ENCODE peak calls at places on chromosomes 1 and 21, in nine cellular contexts. One of them, this sample, is unnamed.

GRCh38 chr1:202237052-202237451 is 43.5 kb downstream of the LGR6 start:
- DNase-seq in AG09319: no peak
- DNase-seq in SK-N-DZ: peak; percentile 49
- DNase-seq in right lobe of liver: peak; percentile 44
- DNase-seq in glutamatergic neuron: peak; percentile 75
- DNase-seq in stimulated activated CD4-positive, alpha-beta T cell treated with anti-CD3 and anti-CD28 coated beads, Interleukin-12 subunit alpha, Interleukin-12 subunit beta, amount 100 ng/mL, for 24 hours: no peak
- DNase-seq in HT1080: peak; percentile 50
- DNase-seq in GM06990: peak; percentile 33
- DNase-seq in NCI-H2081: peak; percentile 49
- DNase-seq in this sample: peak; percentile 21

GRCh38 chr1:156245451-156246232 is 2.2 kb downstream of the PAQR6 start:
- DNase-seq in HT1080: no peak
- DNase-seq in GM06990: peak; percentile 67
- DNase-seq in SK-N-DZ: no peak
- DNase-seq in right lobe of liver: no peak
- DNase-seq in AG09319: no peak
- DNase-seq in NCI-H2081: peak; percentile 64
- DNase-seq in stimulated activated CD4-positive, alpha-beta T cell treated with anti-CD3 and anti-CD28 coated beads, Interleukin-12 subunit alpha, Interleukin-12 subunit beta, amount 100 ng/mL, for 24 hours: no peak
- DNase-seq in glutamatergic neuron: peak; percentile 47
- DNase-seq in this sample: no peak

GRCh38 chr1:154716012-154716411 is 108.0 kb upstream of the ADAR start:
- DNase-seq in right lobe of liver: no peak
- DNase-seq in SK-N-DZ: peak; percentile 17
- DNase-seq in NCI-H2081: no peak
- DNase-seq in GM06990: no peak
- DNase-seq in HT1080: no peak
- DNase-seq in AG09319: no peak
- DNase-seq in stimulated activated CD4-positive, alpha-beta T cell treated with anti-CD3 and anti-CD28 coated beads, Interleukin-12 subunit alpha, Interleukin-12 subunit beta, amount 100 ng/mL, for 24 hours: no peak
- DNase-seq in glutamatergic neuron: no peak
- DNase-seq in this sample: no peak

GRCh38 chr21:33682992-33683627 is 40.8 kb downstream of the ITSN1 start:
- DNase-seq in stimulated activated CD4-positive, alpha-beta T cell treated with anti-CD3 and anti-CD28 coated beads, Interleukin-12 subunit alpha, Interleukin-12 subunit beta, amount 100 ng/mL, for 24 hours: no peak
- DNase-seq in glutamatergic neuron: no peak
- DNase-seq in right lobe of liver: no peak
- DNase-seq in GM06990: no peak
- DNase-seq in SK-N-DZ: no peak
- DNase-seq in AG09319: no peak
- DNase-seq in HT1080: peak; percentile 92
- DNase-seq in NCI-H2081: no peak
- DNase-seq in this sample: peak; percentile 99

GRCh38 chr1:198268784-198269183 is 112.0 kb downstream of the NEK7 start:
- DNase-seq in AG09319: no peak
- DNase-seq in stimulated activated CD4-positive, alpha-beta T cell treated with anti-CD3 and anti-CD28 coated beads, Interleukin-12 subunit alpha, Interleukin-12 subunit beta, amount 100 ng/mL, for 24 hours: no peak
- DNase-seq in glutamatergic neuron: no peak
- DNase-seq in HT1080: no peak
- DNase-seq in right lobe of liver: no peak
- DNase-seq in GM06990: no peak
- DNase-seq in NCI-H2081: no peak
- DNase-seq in SK-N-DZ: no peak
- DNase-seq in this sample: no peak

GRCh38 chr1:57329932-57330331 is 93.9 kb downstream of the DAB1 start:
- DNase-seq in right lobe of liver: no peak
- DNase-seq in glutamatergic neuron: no peak
- DNase-seq in NCI-H2081: no peak
- DNase-seq in AG09319: no peak
- DNase-seq in stimulated activated CD4-positive, alpha-beta T cell treated with anti-CD3 and anti-CD28 coated beads, Interleukin-12 subunit alpha, Interleukin-12 subunit beta, amount 100 ng/mL, for 24 hours: no peak
- DNase-seq in GM06990: no peak
- DNase-seq in SK-N-DZ: no peak
- DNase-seq in HT1080: no peak
- DNase-seq in this sample: no peak

GRCh38 chr1:3034162-3034561 is 12.9 kb downstream of the ACTRT2 start:
- DNase-seq in right lobe of liver: peak; percentile 28
- DNase-seq in glutamatergic neuron: no peak
- DNase-seq in SK-N-DZ: no peak
- DNase-seq in HT1080: no peak
- DNase-seq in AG09319: no peak
- DNase-seq in NCI-H2081: no peak
- DNase-seq in GM06990: no peak
- DNase-seq in stimulated activated CD4-positive, alpha-beta T cell treated with anti-CD3 and anti-CD28 coated beads, Interleukin-12 subunit alpha, Interleukin-12 subunit beta, amount 100 ng/mL, for 24 hours: no peak
- DNase-seq in this sample: no peak

GRCh38 chr21:45538381-45539045 is 3.7 kb downstream of the SLC19A1 start:
- DNase-seq in glutamatergic neuron: peak; percentile 16
- DNase-seq in GM06990: peak; percentile 19
- DNase-seq in AG09319: no peak
- DNase-seq in right lobe of liver: peak; percentile 45
- DNase-seq in HT1080: no peak
- DNase-seq in SK-N-DZ: no peak
- DNase-seq in NCI-H2081: no peak
- DNase-seq in stimulated activated CD4-positive, alpha-beta T cell treated with anti-CD3 and anti-CD28 coated beads, Interleukin-12 subunit alpha, Interleukin-12 subunit beta, amount 100 ng/mL, for 24 hours: no peak
- DNase-seq in this sample: no peak

GRCh38 chr1:245306628-245307410 is 152.0 kb downstream of the KIF26B start:
- DNase-seq in GM06990: no peak
- DNase-seq in NCI-H2081: no peak
- DNase-seq in AG09319: no peak
- DNase-seq in HT1080: no peak
- DNase-seq in SK-N-DZ: no peak
- DNase-seq in glutamatergic neuron: no peak
- DNase-seq in stimulated activated CD4-positive, alpha-beta T cell treated with anti-CD3 and anti-CD28 coated beads, Interleukin-12 subunit alpha, Interleukin-12 subunit beta, amount 100 ng/mL, for 24 hours: no peak
- DNase-seq in right lobe of liver: no peak
- DNase-seq in this sample: no peak

GRCh38 chr21:44925027-44925755 is 4.5 kb upstream of the ITGB2 start:
- DNase-seq in HT1080: no peak
- DNase-seq in AG09319: peak; percentile 24
- DNase-seq in SK-N-DZ: no peak
- DNase-seq in right lobe of liver: no peak
- DNase-seq in GM06990: no peak
- DNase-seq in glutamatergic neuron: no peak
- DNase-seq in stimulated activated CD4-positive, alpha-beta T cell treated with anti-CD3 and anti-CD28 coated beads, Interleukin-12 subunit alpha, Interleukin-12 subunit beta, amount 100 ng/mL, for 24 hours: no peak
- DNase-seq in NCI-H2081: no peak
- DNase-seq in this sample: peak; percentile 80

GRCh38 chr1:223304931-223305330 is 59.0 kb downstream of the SUSD4 start:
- DNase-seq in SK-N-DZ: no peak
- DNase-seq in AG09319: no peak
- DNase-seq in glutamatergic neuron: no peak
- DNase-seq in right lobe of liver: no peak
- DNase-seq in NCI-H2081: no peak
- DNase-seq in HT1080: no peak
- DNase-seq in GM06990: no peak
- DNase-seq in stimulated activated CD4-positive, alpha-beta T cell treated with anti-CD3 and anti-CD28 coated beads, Interleukin-12 subunit alpha, Interleukin-12 subunit beta, amount 100 ng/mL, for 24 hours: no peak
- DNase-seq in this sample: no peak

GRCh38 chr1:171940373-171940772 is 99.1 kb downstream of the DNM3 start:
- DNase-seq in HT1080: no peak
- DNase-seq in SK-N-DZ: no peak
- DNase-seq in GM06990: no peak
- DNase-seq in stimulated activated CD4-positive, alpha-beta T cell treated with anti-CD3 and anti-CD28 coated beads, Interleukin-12 subunit alpha, Interleukin-12 subunit beta, amount 100 ng/mL, for 24 hours: no peak
- DNase-seq in NCI-H2081: no peak
- DNase-seq in AG09319: no peak
- DNase-seq in glutamatergic neuron: no peak
- DNase-seq in right lobe of liver: no peak
- DNase-seq in this sample: no peak

GRCh38 chr1:8113257-8114220 is 87.4 kb upstream of the ERRFI1 start:
- DNase-seq in HT1080: no peak
- DNase-seq in NCI-H2081: no peak
- DNase-seq in AG09319: no peak
- DNase-seq in GM06990: no peak
- DNase-seq in right lobe of liver: no peak
- DNase-seq in stimulated activated CD4-positive, alpha-beta T cell treated with anti-CD3 and anti-CD28 coated beads, Interleukin-12 subunit alpha, Interleukin-12 subunit beta, amount 100 ng/mL, for 24 hours: no peak
- DNase-seq in SK-N-DZ: peak; percentile 3
- DNase-seq in glutamatergic neuron: peak; percentile 71
- DNase-seq in this sample: peak; percentile 85

GRCh38 chr1:58964880-58965279 is 181.0 kb upstream of the JUN start:
- DNase-seq in NCI-H2081: no peak
- DNase-seq in glutamatergic neuron: no peak
- DNase-seq in HT1080: no peak
- DNase-seq in stimulated activated CD4-positive, alpha-beta T cell treated with anti-CD3 and anti-CD28 coated beads, Interleukin-12 subunit alpha, Interleukin-12 subunit beta, amount 100 ng/mL, for 24 hours: no peak
- DNase-seq in AG09319: no peak
- DNase-seq in right lobe of liver: peak; percentile 71
- DNase-seq in GM06990: no peak
- DNase-seq in SK-N-DZ: no peak
- DNase-seq in this sample: peak; percentile 91

GRCh38 chr1:28039341-28039740 is 49.1 kb downstream of the EYA3 start:
- DNase-seq in right lobe of liver: no peak
- DNase-seq in AG09319: no peak
- DNase-seq in HT1080: no peak
- DNase-seq in SK-N-DZ: no peak
- DNase-seq in GM06990: no peak
- DNase-seq in glutamatergic neuron: no peak
- DNase-seq in stimulated activated CD4-positive, alpha-beta T cell treated with anti-CD3 and anti-CD28 coated beads, Interleukin-12 subunit alpha, Interleukin-12 subunit beta, amount 100 ng/mL, for 24 hours: no peak
- DNase-seq in NCI-H2081: no peak
- DNase-seq in this sample: peak; percentile 68

GRCh38 chr1:192485692-192486436 is 89.7 kb upstream of the RGS1 start:
- DNase-seq in stimulated activated CD4-positive, alpha-beta T cell treated with anti-CD3 and anti-CD28 coated beads, Interleukin-12 subunit alpha, Interleukin-12 subunit beta, amount 100 ng/mL, for 24 hours: no peak
- DNase-seq in HT1080: peak; percentile 84
- DNase-seq in glutamatergic neuron: no peak
- DNase-seq in right lobe of liver: peak; percentile 78
- DNase-seq in AG09319: peak; percentile 96
- DNase-seq in SK-N-DZ: no peak
- DNase-seq in GM06990: no peak
- DNase-seq in NCI-H2081: no peak
- DNase-seq in this sample: peak; percentile 99

GRCh38 chr1:41733021-41733420 is 185.7 kb downstream of the HIVEP3 start:
- DNase-seq in SK-N-DZ: no peak
- DNase-seq in stimulated activated CD4-positive, alpha-beta T cell treated with anti-CD3 and anti-CD28 coated beads, Interleukin-12 subunit alpha, Interleukin-12 subunit beta, amount 100 ng/mL, for 24 hours: no peak
- DNase-seq in HT1080: no peak
- DNase-seq in NCI-H2081: no peak
- DNase-seq in GM06990: no peak
- DNase-seq in right lobe of liver: no peak
- DNase-seq in glutamatergic neuron: no peak
- DNase-seq in AG09319: no peak
- DNase-seq in this sample: no peak

GRCh38 chr1:178126790-178127189 is 32.9 kb downstream of the RASAL2 start:
- DNase-seq in HT1080: peak; percentile 97
- DNase-seq in AG09319: peak; percentile 27
- DNase-seq in SK-N-DZ: no peak
- DNase-seq in stimulated activated CD4-positive, alpha-beta T cell treated with anti-CD3 and anti-CD28 coated beads, Interleukin-12 subunit alpha, Interleukin-12 subunit beta, amount 100 ng/mL, for 24 hours: no peak
- DNase-seq in right lobe of liver: no peak
- DNase-seq in GM06990: peak; percentile 13
- DNase-seq in glutamatergic neuron: no peak
- DNase-seq in NCI-H2081: no peak
- DNase-seq in this sample: peak; percentile 97

GRCh38 chr21:35329940-35330670 is 281.0 kb upstream of the RUNX1 start:
- DNase-seq in HT1080: no peak
- DNase-seq in NCI-H2081: no peak
- DNase-seq in right lobe of liver: no peak
- DNase-seq in glutamatergic neuron: no peak
- DNase-seq in SK-N-DZ: no peak
- DNase-seq in stimulated activated CD4-positive, alpha-beta T cell treated with anti-CD3 and anti-CD28 coated beads, Interleukin-12 subunit alpha, Interleukin-12 subunit beta, amount 100 ng/mL, for 24 hours: no peak
- DNase-seq in AG09319: no peak
- DNase-seq in GM06990: no peak
- DNase-seq in this sample: no peak

GRCh38 chr1:234848972-234849641 is 239.1 kb upstream of the IRF2BP2 start:
- DNase-seq in right lobe of liver: peak; percentile 33
- DNase-seq in NCI-H2081: no peak
- DNase-seq in stimulated activated CD4-positive, alpha-beta T cell treated with anti-CD3 and anti-CD28 coated beads, Interleukin-12 subunit alpha, Interleukin-12 subunit beta, amount 100 ng/mL, for 24 hours: no peak
- DNase-seq in HT1080: peak; percentile 93
- DNase-seq in SK-N-DZ: no peak
- DNase-seq in GM06990: no peak
- DNase-seq in AG09319: no peak
- DNase-seq in glutamatergic neuron: no peak
- DNase-seq in this sample: peak; percentile 55

GRCh38 chr1:115233598-115233997 is 104.5 kb downstream of the NGF start:
- DNase-seq in GM06990: no peak
- DNase-seq in NCI-H2081: no peak
- DNase-seq in HT1080: no peak
- DNase-seq in right lobe of liver: no peak
- DNase-seq in SK-N-DZ: no peak
- DNase-seq in AG09319: no peak
- DNase-seq in stimulated activated CD4-positive, alpha-beta T cell treated with anti-CD3 and anti-CD28 coated beads, Interleukin-12 subunit alpha, Interleukin-12 subunit beta, amount 100 ng/mL, for 24 hours: no peak
- DNase-seq in glutamatergic neuron: no peak
- DNase-seq in this sample: no peak

GRCh38 chr1:180926164-180926981 is 13.7 kb downstream of the KIAA1614 start:
- DNase-seq in stimulated activated CD4-positive, alpha-beta T cell treated with anti-CD3 and anti-CD28 coated beads, Interleukin-12 subunit alpha, Interleukin-12 subunit beta, amount 100 ng/mL, for 24 hours: no peak
- DNase-seq in right lobe of liver: no peak
- DNase-seq in glutamatergic neuron: peak; percentile 84
- DNase-seq in AG09319: no peak
- DNase-seq in SK-N-DZ: peak; percentile 86
- DNase-seq in NCI-H2081: peak; percentile 93
- DNase-seq in GM06990: peak; percentile 49
- DNase-seq in HT1080: no peak
- DNase-seq in this sample: peak; percentile 28

GRCh38 chr1:27539901-27540861 is 50.2 kb upstream of the WASF2 start:
- DNase-seq in NCI-H2081: no peak
- DNase-seq in GM06990: no peak
- DNase-seq in right lobe of liver: no peak
- DNase-seq in glutamatergic neuron: no peak
- DNase-seq in SK-N-DZ: no peak
- DNase-seq in AG09319: peak; percentile 48
- DNase-seq in HT1080: peak; percentile 95
- DNase-seq in stimulated activated CD4-positive, alpha-beta T cell treated with anti-CD3 and anti-CD28 coated beads, Interleukin-12 subunit alpha, Interleukin-12 subunit beta, amount 100 ng/mL, for 24 hours: no peak
- DNase-seq in this sample: no peak

GRCh38 chr1:193176113-193176512 is 10.3 kb downstream of the B3GALT2 start:
- DNase-seq in NCI-H2081: no peak
- DNase-seq in AG09319: no peak
- DNase-seq in glutamatergic neuron: no peak
- DNase-seq in stimulated activated CD4-positive, alpha-beta T cell treated with anti-CD3 and anti-CD28 coated beads, Interleukin-12 subunit alpha, Interleukin-12 subunit beta, amount 100 ng/mL, for 24 hours: no peak
- DNase-seq in GM06990: no peak
- DNase-seq in HT1080: no peak
- DNase-seq in right lobe of liver: no peak
- DNase-seq in SK-N-DZ: no peak
- DNase-seq in this sample: no peak

GRCh38 chr1:47656719-47657685 is 219.2 kb downstream of the FOXD2 start:
- DNase-seq in NCI-H2081: no peak
- DNase-seq in GM06990: no peak
- DNase-seq in HT1080: peak; percentile 66
- DNase-seq in SK-N-DZ: no peak
- DNase-seq in stimulated activated CD4-positive, alpha-beta T cell treated with anti-CD3 and anti-CD28 coated beads, Interleukin-12 subunit alpha, Interleukin-12 subunit beta, amount 100 ng/mL, for 24 hours: no peak
- DNase-seq in AG09319: peak; percentile 15
- DNase-seq in glutamatergic neuron: no peak
- DNase-seq in right lobe of liver: no peak
- DNase-seq in this sample: peak; percentile 96

GRCh38 chr1:150557813-150558212 is 8.6 kb downstream of the ADAMTSL4 start:
- DNase-seq in GM06990: no peak
- DNase-seq in NCI-H2081: no peak
- DNase-seq in glutamatergic neuron: no peak
- DNase-seq in HT1080: no peak
- DNase-seq in stimulated activated CD4-positive, alpha-beta T cell treated with anti-CD3 and anti-CD28 coated beads, Interleukin-12 subunit alpha, Interleukin-12 subunit beta, amount 100 ng/mL, for 24 hours: no peak
- DNase-seq in SK-N-DZ: no peak
- DNase-seq in right lobe of liver: no peak
- DNase-seq in AG09319: no peak
- DNase-seq in this sample: no peak

GRCh38 chr1:226643701-226644540 is 95.2 kb downstream of the ITPKB start:
- DNase-seq in GM06990: peak; percentile 76
- DNase-seq in glutamatergic neuron: no peak
- DNase-seq in HT1080: no peak
- DNase-seq in right lobe of liver: no peak
- DNase-seq in NCI-H2081: no peak
- DNase-seq in stimulated activated CD4-positive, alpha-beta T cell treated with anti-CD3 and anti-CD28 coated beads, Interleukin-12 subunit alpha, Interleukin-12 subunit beta, amount 100 ng/mL, for 24 hours: no peak
- DNase-seq in AG09319: no peak
- DNase-seq in SK-N-DZ: no peak
- DNase-seq in this sample: no peak

GRCh38 chr1:25520446-25521061 is 22.9 kb upstream of the LDLRAP1 start:
- DNase-seq in HT1080: no peak
- DNase-seq in AG09319: peak; percentile 32
- DNase-seq in SK-N-DZ: peak; percentile 42
- DNase-seq in right lobe of liver: peak; percentile 62
- DNase-seq in GM06990: no peak
- DNase-seq in NCI-H2081: peak; percentile 60
- DNase-seq in glutamatergic neuron: peak; percentile 64
- DNase-seq in stimulated activated CD4-positive, alpha-beta T cell treated with anti-CD3 and anti-CD28 coated beads, Interleukin-12 subunit alpha, Interleukin-12 subunit beta, amount 100 ng/mL, for 24 hours: peak; percentile 43
- DNase-seq in this sample: peak; percentile 60

GRCh38 chr1:19384113-19384512 is 72.0 kb downstream of the SLC66A1 start:
- DNase-seq in AG09319: no peak
- DNase-seq in SK-N-DZ: no peak
- DNase-seq in stimulated activated CD4-positive, alpha-beta T cell treated with anti-CD3 and anti-CD28 coated beads, Interleukin-12 subunit alpha, Interleukin-12 subunit beta, amount 100 ng/mL, for 24 hours: no peak
- DNase-seq in HT1080: peak; percentile 29
- DNase-seq in right lobe of liver: no peak
- DNase-seq in GM06990: no peak
- DNase-seq in glutamatergic neuron: no peak
- DNase-seq in NCI-H2081: no peak
- DNase-seq in this sample: peak; percentile 48

GRCh38 chr1:15233689-15234088 is 13.3 kb upstream of the FHAD1 start:
- DNase-seq in glutamatergic neuron: no peak
- DNase-seq in GM06990: no peak
- DNase-seq in stimulated activated CD4-positive, alpha-beta T cell treated with anti-CD3 and anti-CD28 coated beads, Interleukin-12 subunit alpha, Interleukin-12 subunit beta, amount 100 ng/mL, for 24 hours: no peak
- DNase-seq in HT1080: no peak
- DNase-seq in NCI-H2081: no peak
- DNase-seq in SK-N-DZ: no peak
- DNase-seq in right lobe of liver: no peak
- DNase-seq in AG09319: no peak
- DNase-seq in this sample: no peak

GRCh38 chr1:71001627-71002026 is 46.0 kb downstream of the PTGER3 start:
- DNase-seq in SK-N-DZ: no peak
- DNase-seq in glutamatergic neuron: no peak
- DNase-seq in right lobe of liver: no peak
- DNase-seq in stimulated activated CD4-positive, alpha-beta T cell treated with anti-CD3 and anti-CD28 coated beads, Interleukin-12 subunit alpha, Interleukin-12 subunit beta, amount 100 ng/mL, for 24 hours: no peak
- DNase-seq in NCI-H2081: no peak
- DNase-seq in AG09319: no peak
- DNase-seq in GM06990: no peak
- DNase-seq in HT1080: no peak
- DNase-seq in this sample: no peak